ENCODE peak calls at places on chromosomes 5 and 9, in eight cellular contexts. J is CD8-positive, alpha-beta T cell; S is MM.1S; L is heart right ventricle; U is CD4-positive, alpha-beta memory T cell; A is GM23338; Y is tibial nerve; X is HepG2. V is an unnamed sample.

GRCh38 chr5:157913575-157913974 is 54.6 kb upstream of the CLINT1 start:
- DNase-seq in J (no peak), S (no peak), L (no peak), U (no peak), A (no peak), Y (no peak), X (no peak), V (peak; percentile 13)

GRCh38 chr5:77066823-77067442 is 20.2 kb downstream of the ZBED3 start:
- DNase-seq in J (no peak), S (peak; percentile 66), L (no peak), U (no peak), A (no peak), Y (no peak), X (no peak), V (no peak)

GRCh38 chr5:95809414-95809960 is 13.0 kb downstream of the GLRX start:
- DNase-seq in J (no peak), S (no peak), L (peak; percentile 34), U (no peak), A (no peak), Y (no peak), X (no peak), V (no peak)

GRCh38 chr9:89675403-89675771 is 70.6 kb downstream of the GADD45G start:
- DNase-seq in J (no peak), S (no peak), L (peak; percentile 62), U (no peak), A (no peak), Y (no peak), X (no peak), V (no peak)

GRCh38 chr9:32906213-32906612 is 95.2 kb downstream of the APTX start:
- DNase-seq in J (no peak), S (no peak), L (no peak), U (no peak), A (no peak), Y (no peak), X (no peak), V (no peak)

GRCh38 chr9:16386579-16387077 is 483.8 kb downstream of the BNC2 start:
- DNase-seq in J (no peak), S (no peak), L (no peak), U (no peak), A (peak; percentile 21), Y (no peak), X (no peak), V (no peak)

GRCh38 chr5:36552626-36553393 is 53.6 kb upstream of the SLC1A3 start:
- DNase-seq in J (no peak), S (no peak), L (no peak), U (no peak), A (peak; percentile 48), Y (no peak), X (no peak), V (no peak)

GRCh38 chr9:70602364-70603019 is 188.0 kb upstream of the KLF9 start:
- DNase-seq in J (peak; percentile 16), S (peak; percentile 46), L (no peak), U (peak; percentile 47), A (peak; percentile 85), Y (no peak), X (peak; percentile 64), V (peak; percentile 78)

GRCh38 chr9:73038613-73039012 is 85.8 kb upstream of the ALDH1A1 start:
- DNase-seq in J (no peak), S (no peak), L (peak; percentile 9), U (no peak), A (peak; percentile 14), Y (peak; percentile 39), X (no peak), V (no peak)

GRCh38 chr5:179795049-179795862 is 1.5 kb downstream of the LTC4S start:
- DNase-seq in J (no peak), S (peak; percentile 40), L (no peak), U (no peak), A (peak; percentile 78), Y (no peak), X (no peak), V (peak; percentile 50)

GRCh38 chr9:70142101-70142500 is 98.5 kb downstream of the MAMDC2 start:
- DNase-seq in J (no peak), S (no peak), L (no peak), U (no peak), A (no peak), Y (no peak), X (no peak), V (no peak)

DNA sequence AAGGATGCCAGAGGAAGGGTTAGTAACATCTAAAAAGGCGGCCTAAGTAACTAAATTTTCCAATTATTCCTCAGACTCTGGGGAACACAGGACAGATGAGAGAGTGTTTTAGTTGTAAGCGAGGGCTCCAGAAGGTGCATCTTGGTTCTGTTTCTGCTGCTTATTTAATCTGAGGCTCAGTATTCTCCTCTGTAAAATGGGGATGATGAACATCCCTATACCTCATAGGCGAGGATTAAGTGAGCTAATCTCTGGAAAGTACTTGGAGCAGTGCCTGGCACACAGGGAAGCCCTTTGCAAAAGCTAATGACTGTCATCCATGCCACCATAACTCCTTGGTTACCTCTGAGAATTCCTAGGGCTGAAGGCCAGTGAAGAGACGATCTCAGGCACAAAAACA is 59.0 kb downstream of the SHB start:
- DNase-seq in J (no peak), S (no peak), L (no peak), U (no peak), A (no peak), Y (no peak), X (no peak), V (no peak)
- H3K4me1 ChIP-seq in J (peaks cover 11% of the 10 kb centered on the region), S (no peaks in the 10 kb centered on the region), L (peaks cover 37% of the 10 kb centered on the region), U (no peaks in the 10 kb centered on the region), A (peaks cover 30% of the 10 kb centered on the region), Y (peaks cover 20% of the 10 kb centered on the region), X (peaks cover 51% of the 10 kb centered on the region), V (peaks cover 10% of the 10 kb centered on the region)

DNA sequence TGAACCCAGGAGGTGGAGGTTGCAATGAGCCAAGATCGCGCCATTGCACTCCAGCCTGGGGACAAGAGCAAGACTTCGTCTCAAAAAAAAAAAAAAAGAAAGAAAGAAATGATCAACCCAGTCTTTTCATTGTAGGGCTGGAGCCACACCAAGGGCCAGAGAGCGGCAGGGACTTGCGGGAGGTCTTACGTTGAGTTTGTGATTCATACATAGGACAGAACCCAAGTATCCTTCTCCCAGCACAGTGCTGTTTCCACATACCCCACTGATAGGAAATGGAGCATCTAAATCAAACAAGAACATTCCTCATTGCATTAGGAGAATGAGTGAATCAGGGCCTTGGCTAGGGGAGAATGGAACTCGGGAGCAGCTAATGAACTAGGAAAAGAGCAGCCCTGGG is 3.5 kb upstream of the TNIP1 start:
- DNase-seq in J (no peak), S (no peak), L (no peak), U (no peak), A (no peak), Y (no peak), X (no peak), V (no peak)
- H3K4me1 ChIP-seq in J (peaks cover 33% of the 10 kb centered on the region), S (peaks cover 54% of the 10 kb centered on the region), L (peaks cover 39% of the 10 kb centered on the region), U (peaks cover 74% of the 10 kb centered on the region), A (peaks cover 16% of the 10 kb centered on the region), Y (peaks cover 41% of the 10 kb centered on the region), X (peaks cover 57% of the 10 kb centered on the region), V (peaks cover 16% of the 10 kb centered on the region)

DNA sequence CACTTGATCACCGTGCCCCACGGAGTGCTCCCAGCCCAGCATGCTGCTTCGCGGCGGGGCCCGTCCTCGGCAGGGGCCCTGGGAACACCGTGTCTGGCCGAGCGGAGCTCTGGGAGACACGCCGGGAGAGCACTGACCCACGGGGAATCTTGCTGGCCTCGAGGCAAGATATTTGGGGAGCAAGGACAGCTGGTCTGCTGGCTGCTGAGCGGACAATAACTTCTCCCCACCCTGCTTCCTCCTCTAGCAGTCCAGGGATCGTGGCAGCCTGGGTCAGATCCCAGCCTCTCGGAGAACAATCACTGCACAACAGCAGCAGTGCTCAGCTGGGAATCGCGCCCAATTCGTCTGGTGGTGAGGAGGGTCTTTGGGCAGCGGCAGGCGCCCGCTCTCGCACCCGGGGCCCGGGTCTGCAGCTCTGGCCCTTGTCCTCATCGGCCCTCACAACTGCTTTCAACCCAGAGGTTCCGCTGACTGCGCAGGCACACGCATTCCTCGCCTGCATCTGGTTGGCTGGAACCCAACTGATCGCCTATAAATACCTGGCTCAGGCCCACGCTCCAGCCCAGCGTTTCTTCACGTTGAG is 43.4 kb downstream of the DBH start:
- DNase-seq in J (no peak), S (no peak), L (peak; percentile 38), U (no peak), A (no peak), Y (no peak), X (no peak), V (no peak)
- H3K4me1 ChIP-seq in J (peaks cover 50% of the 10 kb centered on the region), S (no peaks in the 10 kb centered on the region), L (peaks cover 27% of the 10 kb centered on the region), U (peaks cover 60% of the 10 kb centered on the region), A (no peaks in the 10 kb centered on the region), Y (no peaks in the 10 kb centered on the region), X (no peaks in the 10 kb centered on the region), V (no peaks in the 10 kb centered on the region)

GRCh38 chr5:119420173-119420572 is 32.1 kb upstream of the HSD17B4 start:
- DNase-seq in J (no peak), S (no peak), L (no peak), U (no peak), A (no peak), Y (no peak), X (no peak), V (no peak)
- H3K4me1 ChIP-seq in J (peaks cover 8% of the 10 kb centered on the region), S (no peaks in the 10 kb centered on the region), L (no peaks in the 10 kb centered on the region), U (peaks cover 10% of the 10 kb centered on the region), A (peaks cover 8% of the 10 kb centered on the region), Y (no peaks in the 10 kb centered on the region), X (peaks cover 7% of the 10 kb centered on the region), V (no peaks in the 10 kb centered on the region)

GRCh38 chr9:127903557-127904475 is 4.4 kb upstream of the ST6GALNAC6 start:
- DNase-seq in J (peak; percentile 56), S (no peak), L (peak; percentile 83), U (peak; percentile 56), A (peak; percentile 88), Y (peak; percentile 86), X (peak; percentile 87), V (peak; percentile 52)
- H3K4me1 ChIP-seq in J (peaks cover 53% of the 10 kb centered on the region), S (no peaks in the 10 kb centered on the region), L (peaks cover 26% of the 10 kb centered on the region), U (peaks cover 73% of the 10 kb centered on the region), A (peaks cover 28% of the 10 kb centered on the region), Y (peaks cover 47% of the 10 kb centered on the region), X (peaks cover 48% of the 10 kb centered on the region), V (peaks cover 6% of the 10 kb centered on the region)

GRCh38 chr5:132298813-132299212 is 4.6 kb downstream of the SLC22A4 start:
- DNase-seq in J (no peak), S (no peak), L (no peak), U (no peak), A (no peak), Y (no peak), X (no peak), V (no peak)
- H3K4me1 ChIP-seq in J (peaks cover 5% of the 10 kb centered on the region), S (peaks cover 5% of the 10 kb centered on the region), L (peaks cover 22% of the 10 kb centered on the region), U (peaks cover 11% of the 10 kb centered on the region), A (peaks cover 3% of the 10 kb centered on the region), Y (no peaks in the 10 kb centered on the region), X (peaks cover 47% of the 10 kb centered on the region), V (peaks cover 4% of the 10 kb centered on the region)

DNA sequence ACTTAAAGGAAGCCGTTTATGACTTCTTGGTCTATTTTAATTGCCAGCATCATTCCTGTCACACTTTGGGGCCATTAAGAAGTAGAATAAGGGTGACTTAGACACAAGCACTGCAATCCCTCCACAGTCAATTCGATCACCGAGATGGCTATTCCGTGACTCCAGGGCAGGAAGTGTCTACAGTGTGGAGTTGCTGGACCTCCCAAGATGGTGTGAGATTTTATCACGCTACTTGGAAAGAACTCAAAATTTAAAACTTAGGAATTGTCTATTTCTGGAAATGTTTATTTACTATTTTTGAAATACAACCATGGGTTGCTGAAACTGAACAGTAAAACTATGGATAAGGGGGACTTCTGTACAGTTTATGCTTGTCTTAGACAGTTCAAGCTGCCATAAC is 6.2 kb downstream of the FBXL7 start:
- DNase-seq in J (no peak), S (no peak), L (no peak), U (no peak), A (no peak), Y (no peak), X (no peak), V (no peak)
- H3K4me1 ChIP-seq in J (no peaks in the 10 kb centered on the region), S (peaks cover 6% of the 10 kb centered on the region), L (peaks cover 3% of the 10 kb centered on the region), U (no peaks in the 10 kb centered on the region), A (peaks cover 35% of the 10 kb centered on the region), Y (peaks cover 15% of the 10 kb centered on the region), X (no peaks in the 10 kb centered on the region), V (no peaks in the 10 kb centered on the region)

GRCh38 chr9:136280535-136281315 is 23.2 kb downstream of the CCDC187 start:
- DNase-seq in J (no peak), S (no peak), L (no peak), U (no peak), A (no peak), Y (no peak), X (no peak), V (no peak)
- H3K4me1 ChIP-seq in J (peaks cover 3% of the 10 kb centered on the region), S (peaks cover 3% of the 10 kb centered on the region), L (peaks cover 6% of the 10 kb centered on the region), U (peaks cover 6% of the 10 kb centered on the region), A (no peaks in the 10 kb centered on the region), Y (peaks cover 5% of the 10 kb centered on the region), X (no peaks in the 10 kb centered on the region), V (no peaks in the 10 kb centered on the region)